ENCODE peak calls at places on chromosome 1, in seven cellular contexts. S, F, N, P, E, I and D are unnamed samples.

GRCh38 chr1:213689260-213689659 is 298.5 kb upstream of the PROX1 start:
- DNase-seq in N (no peak), S (no peak), I (peak; percentile 7), F (no peak), E (no peak), P (peak; percentile 11), D (no peak)

GRCh38 chr1:93021539-93022134 is 57.4 kb upstream of the MTF2 start:
- DNase-seq in N (no peak), F (peak; percentile 78), S (no peak), E (no peak), I (peak; percentile 41), P (no peak), D (no peak)

GRCh38 chr1:113742515-113742914 is 16.8 kb downstream of the PHTF1 start:
- DNase-seq in F (no peak), E (no peak), N (no peak), I (no peak), S (no peak), P (no peak), D (no peak)

GRCh38 chr1:167175901-167176300 is 44.8 kb upstream of the POU2F1 start:
- DNase-seq in S (no peak), F (no peak), I (no peak), N (no peak), P (peak; percentile 56), E (no peak), D (no peak)

GRCh38 chr1:61585714-61586113 is 139.2 kb downstream of the TM2D1 start:
- DNase-seq in S (peak; percentile 55), N (no peak), E (no peak), F (peak; percentile 72), I (no peak), P (peak; percentile 52), D (peak; percentile 46)

GRCh38 chr1:85224734-85225623 is 24.2 kb upstream of the SYDE2 start:
- DNase-seq in F (peak; percentile 39), N (no peak), I (peak; percentile 60), P (peak; percentile 60), S (peak; percentile 72), E (no peak), D (peak; percentile 67)

GRCh38 chr1:232512712-232513111 is 117.2 kb downstream of the SIPA1L2 start:
- DNase-seq in E (no peak), N (no peak), F (no peak), I (no peak), P (no peak), S (no peak), D (no peak)

GRCh38 chr1:43779266-43779665 is 71.9 kb downstream of the ST3GAL3 start:
- DNase-seq in I (no peak), P (no peak), N (no peak), E (no peak), F (no peak), S (no peak), D (no peak)

GRCh38 chr1:7606096-7606495 is 165.0 kb upstream of the VAMP3 start:
- DNase-seq in P (no peak), I (no peak), N (no peak), F (no peak), E (peak; percentile 48), S (no peak), D (no peak)

GRCh38 chr1:54885863-54886723 is 902 bp downstream of the DHCR24 start:
- DNase-seq in F (peak; percentile 39), S (peak; percentile 55), N (peak; percentile 19), E (no peak), P (peak; percentile 77), I (peak; percentile 31), D (peak; percentile 52)

GRCh38 chr1:239814306-239814881 is 277.3 kb upstream of the FMN2 start:
- DNase-seq in E (no peak), I (no peak), P (peak; percentile 77), N (peak; percentile 50), S (no peak), F (peak; percentile 83), D (no peak)

GRCh38 chr1:42913426-42914091 is 45.1 kb downstream of the SLC2A1 start:
- DNase-seq in S (peak; percentile 64), I (peak; percentile 83), N (peak; percentile 50), F (peak; percentile 93), E (no peak), P (peak; percentile 63), D (peak; percentile 61)

GRCh38 chr1:31689821-31690220 is 14.0 kb downstream of the COL16A1 start:
- DNase-seq in E (no peak), I (no peak), N (no peak), S (no peak), F (peak; percentile 87), P (peak; percentile 95), D (no peak)

GRCh38 chr1:211515090-211516023 is 23.4 kb upstream of the RD3 start:
- DNase-seq in S (peak; percentile 94), I (peak; percentile 86), P (peak; percentile 92), N (peak; percentile 85), F (peak; percentile 85), E (peak; percentile 94), D (peak; percentile 63)

GRCh38 chr1:193260056-193260750 is 73.8 kb upstream of the B3GALT2 start:
- DNase-seq in E (no peak), N (no peak), S (no peak), I (no peak), P (no peak), F (peak; percentile 42), D (no peak)

GRCh38 chr1:155324717-155325595 is 4.3 kb downstream of the RUSC1 start:
- DNase-seq in F (peak; percentile 57), E (peak; percentile 86), S (peak; percentile 77), N (peak; percentile 64), I (peak; percentile 88), P (peak; percentile 41), D (peak; percentile 70)

GRCh38 chr1:83901547-83902155 is 97.3 kb downstream of the TTLL7 start:
- DNase-seq in S (peak; percentile 36), F (peak; percentile 64), I (no peak), N (no peak), E (no peak), P (peak; percentile 84), D (peak; percentile 55)

GRCh38 chr1:206489980-206490534 is 17.3 kb upstream of the RASSF5 start:
- DNase-seq in P (peak; percentile 47), N (peak; percentile 83), F (peak; percentile 88), I (peak; percentile 87), E (peak; percentile 93), S (peak; percentile 71), D (peak; percentile 63)

GRCh38 chr1:244197851-244198375 is 146.8 kb downstream of the ZBTB18 start:
- DNase-seq in S (no peak), I (no peak), F (no peak), E (no peak), P (peak; percentile 82), N (no peak), D (no peak)

DNA sequence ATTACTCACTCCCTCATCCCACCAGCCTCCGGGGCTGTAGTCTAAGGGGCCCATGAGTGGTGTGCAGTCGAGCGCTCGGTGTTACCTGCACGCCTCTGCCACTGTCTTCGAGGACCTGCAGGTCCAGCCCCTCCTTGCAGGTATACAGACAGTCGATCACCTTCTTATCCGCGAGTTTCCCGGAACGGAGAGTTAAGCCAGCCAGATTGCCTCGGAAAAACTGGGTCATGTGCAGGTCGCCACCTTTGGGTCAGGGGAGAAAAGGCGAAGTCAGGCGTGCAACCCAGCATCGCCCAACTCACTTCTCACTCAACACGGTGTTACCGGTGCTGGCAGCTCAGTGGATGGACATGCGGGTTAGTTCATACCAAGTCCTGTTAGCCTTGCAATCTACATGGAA is 84.3 kb downstream of the PIK3CD start:
- DNase-seq in N (no peak), I (no peak), F (no peak), P (no peak), E (peak; percentile 64), S (no peak), D (no peak)
- H3K4me1 ChIP-seq in N (no peaks in the 10 kb centered on the region), I (no peaks in the 10 kb centered on the region), F (no peaks in the 10 kb centered on the region), P (no peaks in the 10 kb centered on the region), E (no peaks in the 10 kb centered on the region), S (no peaks in the 10 kb centered on the region), D (no peaks in the 10 kb centered on the region)

DNA sequence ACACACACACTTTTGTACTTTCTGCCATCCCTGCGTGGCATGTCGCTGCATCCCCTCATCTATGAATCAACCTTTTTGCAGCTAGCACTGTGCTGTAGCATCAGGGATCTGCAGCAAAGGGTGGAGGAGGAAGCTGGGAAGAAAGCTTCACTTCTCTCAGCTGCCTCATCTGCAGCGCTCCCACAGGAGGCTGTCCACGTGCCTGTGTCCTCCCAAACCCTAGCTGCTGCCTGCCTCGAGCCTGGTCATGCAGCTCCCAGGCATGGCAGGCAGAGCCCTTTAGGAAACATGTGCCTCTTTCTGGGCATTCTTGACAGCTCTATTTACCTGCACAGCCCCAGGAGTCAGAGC is 262.1 kb upstream of the SGIP1 start:
- DNase-seq in F (peak; percentile 60), E (peak; percentile 76), N (peak; percentile 8), S (peak; percentile 35), P (peak; percentile 79), I (no peak), D (peak; percentile 61)
- H3K4me1 ChIP-seq in F (peaks cover 35% of the 10 kb centered on the region), E (peaks cover 2% of the 10 kb centered on the region), N (peaks cover 3% of the 10 kb centered on the region), S (peaks cover 19% of the 10 kb centered on the region), P (peaks cover 15% of the 10 kb centered on the region), I (peaks cover 6% of the 10 kb centered on the region), D (peaks cover 9% of the 10 kb centered on the region)

GRCh38 chr1:46614604-46614984 is 2.0 kb downstream of the MOB3C start:
- DNase-seq in P (no peak), N (no peak), S (no peak), E (no peak), F (no peak), I (no peak), D (no peak)
- H3K4me1 ChIP-seq in P (peaks cover 57% of the 10 kb centered on the region), N (no peaks in the 10 kb centered on the region), S (peaks cover 46% of the 10 kb centered on the region), E (no peaks in the 10 kb centered on the region), F (peaks cover 32% of the 10 kb centered on the region), I (peaks cover 28% of the 10 kb centered on the region), D (peaks cover 3% of the 10 kb centered on the region)

GRCh38 chr1:227316941-227317540 is 1.3 kb downstream of the CDC42BPA start:
- DNase-seq in N (no peak), E (no peak), I (peak; percentile 12), S (no peak), P (peak; percentile 32), F (peak; percentile 54), D (no peak)

GRCh38 chr1:227318003-227318851 is at the start of gene CDC42BPA:
- DNase-seq in S (peak; percentile 82), P (peak; percentile 85), E (peak; percentile 93), F (peak; percentile 95), N (peak; percentile 94), I (peak; percentile 92), D (peak; percentile 65)

GRCh38 chr1:227317541-227318002 is 720 bp downstream of the CDC42BPA start:
- DNase-seq in P (peak; percentile 56), N (peak; percentile 79), I (peak; percentile 80), F (peak; percentile 83), S (peak; percentile 39), E (peak; percentile 78), D (peak; percentile 42)

GRCh38 chr1:227320476-227320875 is 2.2 kb upstream of the CDC42BPA start:
- DNase-seq in I (peak; percentile 15), S (no peak), P (no peak), N (no peak), F (no peak), E (no peak), D (no peak)

DNA sequence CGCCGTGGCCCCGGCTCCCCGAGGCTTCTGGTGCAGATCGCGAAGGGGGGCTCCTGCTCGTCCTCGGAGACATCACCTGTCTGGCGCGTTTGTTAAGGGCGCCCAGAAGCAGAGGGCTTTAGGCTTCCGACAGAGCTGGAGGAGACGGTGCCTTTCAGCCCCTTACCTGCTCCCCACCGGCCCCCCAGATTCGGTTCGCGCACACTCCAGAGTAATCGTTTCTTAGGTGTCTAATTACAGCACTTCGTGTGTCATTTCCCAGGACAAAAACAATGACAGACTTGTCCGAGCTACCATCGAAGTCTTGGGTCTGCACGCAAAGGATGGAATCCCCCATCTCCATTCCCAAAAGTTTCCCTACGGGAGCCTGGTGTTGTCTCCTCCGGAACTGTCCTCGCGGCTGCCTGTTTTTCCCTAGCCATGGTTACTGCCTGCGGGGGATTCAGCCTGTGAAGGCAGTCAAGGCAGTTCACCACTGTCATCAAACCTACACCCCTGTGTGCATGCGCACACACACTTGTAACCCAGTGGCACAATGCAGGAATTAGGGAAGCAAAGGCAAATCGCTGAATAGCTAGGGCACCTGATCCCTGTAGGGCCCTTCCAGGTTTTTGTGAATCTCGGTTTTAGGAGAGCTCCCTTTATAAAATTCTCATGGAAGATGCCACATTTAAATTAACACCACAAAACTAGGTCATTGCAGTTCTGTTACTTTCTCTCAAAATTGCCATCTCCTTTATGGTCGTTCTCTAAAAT is 738 bp upstream of the CDC42BPA start:
- DNase-seq in F (peak; percentile 70), I (peak; percentile 81), P (peak; percentile 61), N (peak; percentile 77), E (no peak), S (peak; percentile 43), D (peak; percentile 63)
- H3K4me1 ChIP-seq in F (peaks cover 7% of the 10 kb centered on the region), I (peaks cover 37% of the 10 kb centered on the region), P (peaks cover 4% of the 10 kb centered on the region), N (peaks cover 3% of the 10 kb centered on the region), E (no peaks in the 10 kb centered on the region), S (peaks cover 3% of the 10 kb centered on the region), D (no peaks in the 10 kb centered on the region)